ENCODE peak calls at places on chromosome 18, in four cellular contexts. T is cardiac muscle cell, K is pancreas, D is IMR-90. L is an unnamed sample. For H3K9me3, the result is how much of the 10 kb centered on the place peaks cover.

GRCh38 chr18:22678486-22678885 is 254.6 kb upstream of the RBBP8 start:
- DNase-seq in K (no peak), T (no peak), D (no peak), L (no peak)

GRCh38 chr18:22167471-22168151 is 1.8 kb upstream of the GATA6 start:
- DNase-seq in K (peak), T (peak), D (no peak), L (peak)

GRCh38 chr18:48915621-48916425 is 34.9 kb downstream of the SMAD7 start:
- DNase-seq in D (peak), K (no peak), T (no peak), L (peak)

GRCh38 chr18:10490401-10491289 is 35.2 kb upstream of the NAPG start:
- DNase-seq in D (no peak), K (no peak), T (peak), L (peak)

GRCh38 chr18:5894215-5894612 is 1.1 kb downstream of the TMEM200C start:
- DNase-seq in T (no peak), D (peak), K (no peak), L (no peak)

GRCh38 chr18:36284671-36285295 is 12.7 kb upstream of the FHOD3 start:
- DNase-seq in T (peak), D (peak), K (peak), L (peak)

GRCh38 chr18:34694611-34695165 is 15.4 kb upstream of the DTNA start:
- DNase-seq in T (no peak), K (no peak), D (peak), L (no peak)

GRCh38 chr18:24027156-24027555 is 12.6 kb downstream of the TTC39C start:
- DNase-seq in K (no peak), D (peak), T (no peak), L (no peak)

GRCh38 chr18:48024009-48024512 is 93.6 kb upstream of the SMAD2 start:
- DNase-seq in T (no peak), D (no peak), K (no peak), L (no peak)

GRCh38 chr18:777021-777420 is 35.0 kb downstream of the YES1 start:
- DNase-seq in K (no peak), D (peak), T (no peak), L (no peak)

GRCh38 chr18:8705941-8706544 is 687 bp downstream of the MTCL1 start:
- DNase-seq in T (no peak), K (peak), D (no peak), L (peak)

GRCh38 chr18:10748641-10749040 is 222.8 kb downstream of the NAPG start:
- DNase-seq in T (no peak), D (peak), K (no peak), L (no peak)

GRCh38 chr18:59127047-59127446 is 12.6 kb upstream of the SEC11C start:
- DNase-seq in T (no peak), K (no peak), D (no peak), L (no peak)

GRCh38 chr18:68721681-68722583 is 7.0 kb upstream of the TMX3 start:
- DNase-seq in D (no peak), K (no peak), T (no peak), L (no peak)

GRCh38 chr18:63439334-63439733 is 17.1 kb upstream of the VPS4B start:
- DNase-seq in D (peak), T (peak), K (peak), L (peak)

GRCh38 chr18:75154997-75155396 is 53.9 kb downstream of the PTGR3 start:
- DNase-seq in K (no peak), T (no peak), D (no peak), L (no peak)

GRCh38 chr18:49020621-49021021 is 69.9 kb upstream of the SMAD7 start:
- DNase-seq in K (peak), D (peak), T (no peak), L (peak)

DNA sequence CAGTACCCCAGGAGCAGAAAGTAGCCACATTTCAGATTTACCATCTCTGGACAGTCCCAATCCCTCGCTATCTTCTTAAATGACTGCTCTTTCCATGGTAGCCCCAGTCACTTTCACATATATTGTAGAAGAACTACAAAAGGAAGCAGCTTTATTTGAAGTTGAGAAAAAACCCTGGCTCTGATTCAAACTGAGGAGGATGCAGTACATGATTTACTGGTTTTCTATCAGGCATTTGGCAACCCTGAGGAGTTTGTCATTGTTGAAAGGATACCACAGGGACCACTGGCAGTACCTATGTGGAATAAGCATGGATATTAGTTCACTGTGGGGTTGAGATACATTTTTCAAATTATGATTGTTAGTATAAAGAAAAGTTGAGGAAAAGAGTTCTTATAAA is 640.9 kb upstream of the SETBP1 start:
- DNase-seq in K (no peak), D (no peak), T (no peak), L (no peak)
- H3K9me3 ChIP-seq in K (under half), D (under half), T (under half), L (under half)

GRCh38 chr18:78896111-78896510 is 83.5 kb upstream of the SALL3 start:
- DNase-seq in K (no peak), T (no peak), D (no peak), L (no peak)

GRCh38 chr18:78898066-78898465 is 81.6 kb upstream of the SALL3 start:
- DNase-seq in K (no peak), T (no peak), D (no peak), L (no peak)

GRCh38 chr18:78892721-78893120 is 86.9 kb upstream of the SALL3 start:
- DNase-seq in T (no peak), D (no peak), K (no peak), L (no peak)

GRCh38 chr18:78893396-78894305 is 86.0 kb upstream of the SALL3 start:
- DNase-seq in T (no peak), D (no peak), K (no peak), L (no peak)

GRCh38 chr18:78895207-78896001 is 84.2 kb upstream of the SALL3 start:
- DNase-seq in T (no peak), K (no peak), D (no peak), L (no peak)
- H3K9me3 ChIP-seq in T (under half), K (under half), D (half or more), L (under half)

GRCh38 chr18:13308369-13308768 is 89.8 kb downstream of the LDLRAD4 start:
- DNase-seq in K (no peak), D (no peak), T (no peak), L (no peak)
- H3K9me3 ChIP-seq in K (under half), D (under half), T (under half), L (under half)

DNA sequence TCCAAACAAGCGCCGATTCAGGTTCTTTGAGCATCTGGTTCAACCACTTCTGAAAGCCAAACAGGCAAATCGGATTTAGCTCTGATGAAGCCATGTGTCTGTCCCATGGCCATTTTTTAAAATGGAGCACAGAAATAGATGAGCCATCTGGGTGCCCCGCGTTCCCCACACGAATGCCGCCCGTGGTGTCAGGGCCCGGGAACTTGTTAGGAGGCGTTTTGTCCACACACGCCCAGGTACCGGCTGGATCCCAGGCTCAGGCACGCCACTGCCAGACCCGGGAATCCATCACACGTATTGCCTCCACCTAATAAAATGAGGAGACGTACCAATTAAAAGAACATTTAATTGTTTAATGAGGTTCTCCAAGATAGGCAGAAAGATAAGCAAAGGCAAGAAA is 374.4 kb upstream of the SALL3 start:
- DNase-seq in T (no peak), K (no peak), D (no peak), L (no peak)
- H3K9me3 ChIP-seq in T (under half), K (under half), D (half or more), L (under half)

GRCh38 chr18:78130232-78131195 is 849.1 kb upstream of the SALL3 start:
- DNase-seq in K (no peak), D (no peak), T (no peak), L (no peak)
- H3K9me3 ChIP-seq in K (under half), D (half or more), T (under half), L (under half)

GRCh38 chr18:2515908-2516625 is 55.2 kb downstream of the METTL4 start:
- DNase-seq in T (no peak), D (peak), K (no peak), L (peak)
- H3K9me3 ChIP-seq in T (under half), D (under half), K (under half), L (under half)

GRCh38 chr18:79898952-79899608 is 52.4 kb downstream of the SLC66A2 start:
- DNase-seq in K (peak), D (no peak), T (no peak), L (no peak)
- H3K9me3 ChIP-seq in K (under half), D (under half), T (under half), L (under half)

DNA sequence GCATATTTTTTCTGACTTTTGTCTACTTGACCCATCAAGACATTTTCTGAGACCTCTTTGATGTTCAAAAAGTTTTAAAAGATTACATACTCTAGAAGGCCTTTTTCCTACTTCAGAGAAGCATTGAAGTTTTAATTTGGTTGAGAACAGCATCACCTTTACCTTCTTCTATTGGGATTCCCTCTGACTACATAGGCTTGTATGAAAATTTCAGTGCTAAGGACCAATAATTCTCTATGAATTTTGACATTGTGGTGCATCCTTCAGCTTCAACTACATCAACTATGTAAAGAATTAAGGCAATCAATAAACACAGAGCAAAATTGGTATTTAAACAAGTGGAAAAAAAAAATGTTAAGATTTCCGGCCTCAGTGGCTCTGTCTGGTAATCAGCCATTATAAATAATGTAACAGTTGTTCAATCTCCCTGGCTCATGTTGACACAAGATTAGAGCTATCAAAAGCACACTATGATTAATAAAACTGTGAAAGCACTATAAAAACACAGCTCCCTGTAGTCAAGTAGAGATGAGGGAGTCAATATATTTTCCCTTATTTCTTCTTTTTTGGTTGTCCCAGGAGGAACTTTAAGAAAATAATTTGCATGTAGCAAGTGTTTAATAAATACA is 627.0 kb upstream of the SYT4 start:
- DNase-seq in D (no peak), T (no peak), K (no peak), L (no peak)
- H3K9me3 ChIP-seq in D (under half), T (under half), K (under half), L (under half)